ENCODE peak calls at places on chromosomes 6 and 20, in ten cellular contexts. A is tibial nerve, N is H7, B is H1, D is cardiac muscle cell, I is lung, H is esophagus muscularis mucosa, F is colonic mucosa, S is tibial artery, O is pancreas. V is an unnamed sample. For H3K27me3, the result is how much of the 10 kb centered on the place peaks cover.

GRCh38 chr20:13302647-13303425 is 81.8 kb downstream of the ISM1 start:
- DNase-seq in A (no peak), N (peak), B (peak), D (peak), I (no peak), H (no peak), F (peak), S (no peak), O (no peak), V (no peak)

GRCh38 chr6:44564906-44565524 is 177.5 kb downstream of the CDC5L start:
- DNase-seq in A (no peak), N (no peak), B (no peak), D (no peak), I (no peak), H (no peak), F (no peak), S (no peak), O (no peak), V (no peak)

GRCh38 chr6:14852375-14852774 is 393.5 kb upstream of the JARID2 start:
- DNase-seq in A (no peak), N (no peak), B (no peak), D (no peak), I (no peak), H (no peak), F (no peak), S (no peak), O (no peak), V (no peak)

GRCh38 chr6:105545947-105546710 is 143.2 kb upstream of the PREP start:
- DNase-seq in A (no peak), N (no peak), B (no peak), D (no peak), I (no peak), H (no peak), F (no peak), S (no peak), O (no peak), V (no peak)

GRCh38 chr20:47843886-47844567 is 58.7 kb upstream of the SULF2 start:
- DNase-seq in A (no peak), N (peak), B (no peak), D (no peak), I (no peak), H (no peak), F (no peak), S (no peak), O (no peak), V (no peak)

GRCh38 chr6:74651948-74652347 is 553.9 kb downstream of the COL12A1 start:
- DNase-seq in A (no peak), N (no peak), B (no peak), D (no peak), I (no peak), H (no peak), F (no peak), S (no peak), O (no peak), V (no peak)

GRCh38 chr6:22436134-22436533 is 133.2 kb upstream of the HDGFL1 start:
- DNase-seq in A (no peak), N (no peak), B (no peak), D (no peak), I (no peak), H (no peak), F (no peak), S (no peak), O (no peak), V (no peak)

GRCh38 chr6:124765314-124765713 is 196.9 kb upstream of the RNF217 start:
- DNase-seq in A (no peak), N (no peak), B (no peak), D (peak), I (no peak), H (no peak), F (no peak), S (no peak), O (no peak), V (no peak)

GRCh38 chr6:33049323-33049722 is 24.1 kb downstream of the HLA-DPA1 start:
- DNase-seq in A (no peak), N (no peak), B (no peak), D (no peak), I (no peak), H (no peak), F (no peak), S (no peak), O (no peak), V (no peak)

GRCh38 chr6:130827247-130828149 is at the start of gene SMLR1:
- DNase-seq in A (no peak), N (no peak), B (no peak), D (no peak), I (no peak), H (peak), F (no peak), S (no peak), O (no peak), V (no peak)

GRCh38 chr6:4970739-4971395 is 33.0 kb downstream of the RPP40 start:
- DNase-seq in A (no peak), N (no peak), B (no peak), D (no peak), I (peak), H (peak), F (no peak), S (no peak), O (no peak), V (no peak)

GRCh38 chr20:22371843-22372242 is 212.5 kb downstream of the FOXA2 start:
- DNase-seq in A (no peak), N (peak), B (no peak), D (no peak), I (no peak), H (no peak), F (no peak), S (no peak), O (no peak), V (no peak)

GRCh38 chr6:166591026-166591425 is 4.5 kb upstream of the RAMACL start:
- DNase-seq in A (no peak), N (no peak), B (no peak), D (no peak), I (no peak), H (no peak), F (no peak), S (no peak), O (no peak), V (no peak)

GRCh38 chr6:166591961-166592520 is 5.6 kb upstream of the RAMACL start:
- DNase-seq in A (no peak), N (no peak), B (no peak), D (no peak), I (no peak), H (no peak), F (no peak), S (no peak), O (no peak), V (no peak)

GRCh38 chr6:166589334-166589731 is 2.9 kb upstream of the RAMACL start:
- DNase-seq in A (no peak), N (no peak), B (no peak), D (no peak), I (no peak), H (no peak), F (no peak), S (no peak), O (no peak), V (no peak)

GRCh38 chr6:166588691-166589333 is 2.3 kb upstream of the RAMACL start:
- DNase-seq in A (no peak), N (peak), B (no peak), D (no peak), I (no peak), H (no peak), F (no peak), S (no peak), O (no peak), V (no peak)

GRCh38 chr6:166589786-166590574 is 3.5 kb upstream of the RAMACL start:
- DNase-seq in A (no peak), N (no peak), B (no peak), D (no peak), I (no peak), H (no peak), F (no peak), S (no peak), O (no peak), V (no peak)
- H3K4me3 ChIP-seq in A (no peak), N (no peak), B (no peak), D (no peak), I (no peak), H (no peak), F (no peak), S (no peak), O (no peak), V (no peak)

GRCh38 chr6:26329763-26330511 is 35.1 kb upstream of the BTN3A2 start:
- DNase-seq in A (no peak), N (no peak), B (peak), D (no peak), I (no peak), H (no peak), F (peak), S (no peak), O (no peak), V (no peak)
- H3K27me3 ChIP-seq in A (under half), N (under half), B (under half), D (half or more), I (under half), H (half or more), F (under half), S (under half), O (under half), V (half or more)

GRCh38 chr6:28673417-28673799 is 147.7 kb downstream of the GPX5 start:
- DNase-seq in A (no peak), N (no peak), B (no peak), D (no peak), I (no peak), H (no peak), F (no peak), S (no peak), O (no peak), V (no peak)
- H3K4me3 ChIP-seq in A (no peak), N (no peak), B (no peak), D (peak), I (no peak), H (no peak), F (no peak), S (no peak), O (no peak), V (no peak)

DNA sequence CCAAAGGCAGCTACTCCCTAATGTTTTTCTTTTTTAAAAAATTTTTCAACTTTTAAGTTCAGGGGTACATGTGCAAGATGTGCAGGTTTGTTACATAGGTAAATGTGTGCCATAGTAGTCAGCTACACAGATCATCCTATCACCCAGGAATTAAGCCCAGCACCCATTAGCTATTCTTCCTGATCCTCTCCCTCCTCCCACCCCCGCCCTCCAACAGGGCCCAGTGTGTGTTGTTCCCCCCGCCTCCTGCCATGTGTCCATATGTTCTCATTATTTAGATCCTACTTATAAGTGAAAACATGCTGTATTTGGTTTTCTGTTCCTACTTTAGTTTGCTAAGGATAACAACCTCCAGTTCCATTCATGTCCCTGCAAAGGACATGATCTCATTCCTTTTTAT is 12.4 kb downstream of the TRIM15 start:
- DNase-seq in A (no peak), N (no peak), B (no peak), D (no peak), I (no peak), H (no peak), F (no peak), S (no peak), O (no peak), V (no peak)
- H3K27me3 ChIP-seq in A (under half), N (under half), B (under half), D (under half), I (under half), H (half or more), F (under half), S (under half), O (under half), V (under half)

GRCh38 chr20:56465997-56466396 is 2.4 kb upstream of the RTF2 start:
- DNase-seq in A (no peak), N (no peak), B (no peak), D (no peak), I (no peak), H (no peak), F (no peak), S (no peak), O (no peak), V (no peak)

GRCh38 chr20:56454754-56455153 is 13.7 kb upstream of the RTF2 start:
- DNase-seq in A (no peak), N (no peak), B (no peak), D (no peak), I (no peak), H (no peak), F (no peak), S (no peak), O (no peak), V (no peak)

GRCh38 chr20:56458227-56458821 is 10.1 kb upstream of the RTF2 start:
- DNase-seq in A (no peak), N (no peak), B (no peak), D (no peak), I (no peak), H (no peak), F (no peak), S (no peak), O (no peak), V (no peak)

GRCh38 chr20:56463428-56463827 is 5.0 kb upstream of the RTF2 start:
- DNase-seq in A (no peak), N (no peak), B (no peak), D (no peak), I (no peak), H (no peak), F (no peak), S (no peak), O (no peak), V (no peak)

GRCh38 chr20:56460459-56460858 is 8.0 kb upstream of the RTF2 start:
- DNase-seq in A (no peak), N (no peak), B (no peak), D (no peak), I (no peak), H (no peak), F (no peak), S (no peak), O (no peak), V (no peak)
- H3K4me3 ChIP-seq in A (no peak), N (no peak), B (no peak), D (no peak), I (no peak), H (no peak), F (no peak), S (no peak), O (no peak), V (no peak)

GRCh38 chr6:28738396-28738765 is 185.4 kb downstream of the TRIM27 start:
- DNase-seq in A (no peak), N (peak), B (no peak), D (no peak), I (no peak), H (peak), F (no peak), S (no peak), O (no peak), V (no peak)
- H3K27me3 ChIP-seq in A (under half), N (half or more), B (under half), D (half or more), I (under half), H (half or more), F (under half), S (under half), O (under half), V (under half)

GRCh38 chr20:58981564-58982364 is 708 bp downstream of the NELFCD start:
- DNase-seq in A (no peak), N (peak), B (peak), D (no peak), I (no peak), H (no peak), F (peak), S (no peak), O (no peak), V (no peak)

GRCh38 chr20:58980711-58981563 is at the start of gene NELFCD:
- DNase-seq in A (peak), N (peak), B (peak), D (peak), I (peak), H (peak), F (peak), S (peak), O (peak), V (peak)

GRCh38 chr20:58984691-58985090 is 3.6 kb downstream of the NELFCD start:
- DNase-seq in A (no peak), N (no peak), B (no peak), D (no peak), I (no peak), H (no peak), F (no peak), S (peak), O (no peak), V (no peak)

GRCh38 chr20:58985656-58986055 is 4.6 kb downstream of the NELFCD start:
- DNase-seq in A (no peak), N (no peak), B (no peak), D (no peak), I (no peak), H (no peak), F (no peak), S (peak), O (no peak), V (no peak)

DNA sequence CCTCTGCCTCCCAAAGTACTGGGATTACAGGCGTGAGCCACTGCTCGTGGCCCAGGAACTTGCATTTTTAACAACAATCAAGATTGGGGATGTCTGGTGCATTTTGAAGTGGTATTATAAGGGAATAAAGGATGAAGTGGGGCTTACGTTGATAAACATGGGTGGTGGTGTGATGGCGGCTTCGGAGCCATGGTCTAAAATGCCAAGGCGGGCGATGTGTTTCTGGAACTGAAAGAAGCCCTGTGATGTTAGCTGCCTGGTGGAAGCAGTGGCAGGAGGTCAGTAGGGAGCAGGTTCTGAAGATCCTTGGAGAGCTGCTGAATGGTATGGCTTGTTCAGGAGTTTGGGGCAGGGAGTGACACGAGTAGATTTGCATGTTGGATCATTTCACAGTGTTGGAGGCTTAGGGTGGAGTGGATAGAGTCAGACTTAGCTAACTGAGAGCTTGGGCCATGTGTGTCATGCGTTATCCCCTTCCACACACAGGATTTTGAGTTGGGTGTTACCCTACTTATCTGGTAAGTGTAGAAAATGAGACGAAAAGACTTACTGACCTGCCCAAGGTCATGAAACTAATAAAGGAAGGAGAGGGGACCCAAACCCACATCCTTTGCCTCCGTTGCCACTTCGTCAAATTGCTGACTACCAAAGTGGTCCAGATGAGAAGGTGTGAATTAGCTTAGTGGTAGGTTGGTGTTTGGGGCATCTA is 1.5 kb downstream of the NELFCD start:
- DNase-seq in A (no peak), N (peak), B (no peak), D (no peak), I (no peak), H (no peak), F (no peak), S (no peak), O (no peak), V (no peak)
- H3K4me3 ChIP-seq in A (peak), N (no peak), B (peak), D (peak), I (no peak), H (peak), F (peak), S (peak), O (peak), V (peak)